ENCODE peak calls at places on chromosome 1, in four cellular contexts. Y is HepG2, M is GM12878, K is H1. I is an unnamed sample. For H3K4me1, the result is how much of the 10 kb centered on the place peaks cover.

GRCh38 chr1:235913311-235913710 is 46.6 kb upstream of the LYST start:
- DNase-seq in Y (no peak), M (no peak), K (no peak), I (no peak)

GRCh38 chr1:112666917-112667316 is 7.5 kb upstream of the MOV10 start:
- DNase-seq in K (no peak), M (no peak), Y (no peak), I (no peak)

GRCh38 chr1:94783342-94784264 is 36.6 kb upstream of the SLC44A3 start:
- DNase-seq in K (no peak), M (no peak), Y (no peak), I (no peak)

GRCh38 chr1:100277866-100278265 is 11.8 kb downstream of the RTCA start:
- DNase-seq in K (no peak), Y (no peak), M (no peak), I (no peak)

GRCh38 chr1:57018119-57018518 is 52.3 kb upstream of the C8B start:
- DNase-seq in M (no peak), Y (no peak), K (no peak), I (no peak)

GRCh38 chr1:45925728-45926287 is 122.4 kb downstream of the MAST2 start:
- DNase-seq in K (no peak), Y (no peak), M (peak), I (no peak)

GRCh38 chr1:151832318-151832984 is 849 bp upstream of the RORC start:
- DNase-seq in Y (peak), M (no peak), K (no peak), I (no peak)

GRCh38 chr1:26391450-26391849 is 18.9 kb upstream of the ZNF683 start:
- DNase-seq in K (no peak), Y (peak), M (no peak), I (peak)

GRCh38 chr1:225919906-225920305 is 4.1 kb downstream of the PYCR2 start:
- DNase-seq in K (no peak), Y (no peak), M (peak), I (no peak)

GRCh38 chr1:74771913-74772515 is 39.1 kb downstream of the TYW3 start:
- DNase-seq in Y (peak), K (no peak), M (peak), I (peak)

GRCh38 chr1:103129255-103129654 is 20.9 kb upstream of the COL11A1 start:
- DNase-seq in K (no peak), M (no peak), Y (no peak), I (no peak)

GRCh38 chr1:44259090-44259489 is 45.8 kb downstream of the DMAP1 start:
- DNase-seq in K (no peak), M (no peak), Y (no peak), I (no peak)

GRCh38 chr1:43766818-43767525 is 59.6 kb downstream of the ST3GAL3 start:
- DNase-seq in K (peak), M (peak), Y (no peak), I (peak)

GRCh38 chr1:99603699-99604595 is 42.0 kb upstream of the PALMD start:
- DNase-seq in Y (no peak), M (no peak), K (no peak), I (no peak)

GRCh38 chr1:44293761-44294315 is 61.2 kb downstream of the ERI3 start:
- DNase-seq in Y (no peak), K (no peak), M (no peak), I (no peak)

GRCh38 chr1:236460103-236460502 is 63.7 kb upstream of the LGALS8 start:
- DNase-seq in K (no peak), Y (no peak), M (no peak), I (no peak)

GRCh38 chr1:30511563-30512252 is 211.7 kb downstream of the MATN1 start:
- DNase-seq in Y (no peak), K (peak), M (no peak), I (no peak)

GRCh38 chr1:211715976-211716375 is 40.6 kb upstream of the NEK2 start:
- DNase-seq in Y (no peak), K (no peak), M (no peak), I (no peak)

GRCh38 chr1:185933580-185933979 is 199.4 kb downstream of the HMCN1 start:
- DNase-seq in Y (no peak), K (no peak), M (no peak), I (no peak)

DNA sequence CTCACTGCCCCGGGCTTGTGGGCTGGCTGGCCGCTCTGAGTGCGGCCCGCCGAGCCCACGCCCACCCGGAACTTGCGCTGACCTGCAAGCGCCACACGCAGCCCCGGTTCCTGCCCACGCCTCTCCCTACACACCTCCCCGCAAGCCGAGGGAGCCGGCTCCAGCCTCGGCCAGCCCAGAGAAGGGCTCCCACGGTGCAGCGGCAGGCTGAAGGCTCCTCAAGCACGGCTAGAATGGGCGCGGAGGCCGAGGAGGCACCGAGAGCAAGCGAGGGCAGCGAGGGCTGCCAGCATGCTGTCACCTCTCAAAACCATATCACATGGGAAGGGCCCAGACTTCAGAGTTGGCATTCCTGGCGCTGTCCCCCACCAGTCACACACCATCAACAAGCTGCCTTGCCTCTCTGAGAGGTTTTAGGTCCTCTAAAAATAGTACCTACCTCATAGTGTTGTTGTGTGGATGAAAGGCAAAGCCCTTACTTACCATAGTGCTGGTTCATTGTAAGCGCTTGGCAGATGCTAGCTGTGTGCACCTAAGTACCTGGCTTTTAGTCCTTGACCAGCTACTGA is 13.4 kb downstream of the LDLRAD1 start:
- DNase-seq in K (no peak), M (no peak), Y (no peak), I (no peak)
- H3K9ac ChIP-seq in K (no peak), M (no peak), Y (no peak), I (no peak)

DNA sequence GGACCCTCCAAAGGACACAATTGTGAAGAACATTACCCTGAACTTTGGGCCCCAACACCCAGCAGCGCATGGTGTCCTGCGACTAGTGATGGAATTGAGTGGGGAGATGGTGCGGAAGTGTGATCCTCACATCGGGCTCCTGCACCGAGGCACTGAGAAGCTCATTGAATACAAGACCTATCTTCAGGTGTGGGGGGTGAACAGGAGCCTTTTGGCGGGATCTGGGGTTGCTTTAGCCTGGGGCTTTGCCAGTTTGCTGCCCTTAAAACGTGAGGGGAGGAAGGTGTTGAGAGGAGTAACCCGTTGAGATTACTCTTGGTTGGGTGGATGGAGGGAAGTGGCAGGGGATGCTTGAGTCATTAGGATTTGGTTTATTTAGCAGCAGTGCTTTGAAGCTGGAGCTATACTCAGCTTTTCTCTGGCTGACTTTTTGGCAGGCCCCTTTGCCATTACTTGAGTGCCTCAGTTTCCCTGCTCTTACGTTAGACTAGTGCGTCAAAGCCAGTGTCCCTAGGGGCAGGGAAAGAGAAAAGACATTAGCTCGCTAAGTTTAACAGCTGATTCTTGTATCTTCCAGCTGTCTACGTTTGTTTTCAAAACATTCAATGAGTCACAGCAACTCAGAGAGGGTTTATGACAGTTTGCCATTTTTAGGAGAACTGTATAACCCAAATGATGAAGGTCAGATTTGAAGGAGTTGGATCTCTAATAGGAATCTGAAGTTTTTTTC is 4.4 kb downstream of the NDUFS2 start:
- DNase-seq in Y (no peak), K (no peak), M (no peak), I (no peak)
- H3K4me1 ChIP-seq in Y (half or more), K (under half), M (under half), I (under half)

GRCh38 chr1:59156031-59156430 is 140.9 kb upstream of the FGGY start:
- DNase-seq in K (no peak), M (no peak), Y (no peak), I (no peak)
- TF ChIP-seq SUZ12 in K (no peak), M (no peak), Y (no peak), I (no peak)

GRCh38 chr1:172289448-172289847 is 131.0 kb upstream of the C1orf105 start:
- DNase-seq in K (no peak), Y (no peak), M (no peak), I (no peak)
- H3K9ac ChIP-seq in K (no peak), Y (no peak), M (no peak), I (no peak)

GRCh38 chr1:206705744-206706297 is 21.1 kb downstream of the MAPKAPK2 start:
- DNase-seq in M (no peak), K (no peak), Y (no peak), I (no peak)
- H3K4me1 ChIP-seq in M (half or more), K (under half), Y (under half), I (under half)

DNA sequence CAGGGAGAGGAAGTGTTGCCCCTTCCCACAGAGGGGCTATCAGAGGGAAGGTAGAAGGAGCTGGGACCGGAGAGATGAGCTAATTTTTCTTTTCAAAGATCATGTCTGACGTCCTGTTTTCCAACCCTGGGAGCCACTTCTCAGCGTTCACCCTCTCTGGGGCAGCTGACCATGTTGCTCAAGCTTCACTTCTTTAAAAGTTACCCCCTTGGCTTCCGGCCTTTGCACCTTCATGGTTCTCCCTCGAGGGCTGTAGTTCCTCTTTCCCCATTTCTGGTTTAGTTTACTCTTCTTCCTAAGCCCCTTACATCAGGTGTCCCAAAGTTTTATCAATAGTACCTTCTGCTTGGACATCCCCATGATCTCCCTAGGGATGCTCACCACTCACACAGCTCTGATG is 23.8 kb upstream of the CSF1 start:
- DNase-seq in M (no peak), Y (no peak), K (no peak), I (no peak)
- TF ChIP-seq SUZ12 in M (no peak), Y (no peak), K (no peak), I (no peak)

GRCh38 chr1:66315675-66316074 is 218.3 kb upstream of the SGIP1 start:
- DNase-seq in K (no peak), M (no peak), Y (no peak), I (no peak)
- H3K9ac ChIP-seq in K (no peak), M (no peak), Y (no peak), I (no peak)

DNA sequence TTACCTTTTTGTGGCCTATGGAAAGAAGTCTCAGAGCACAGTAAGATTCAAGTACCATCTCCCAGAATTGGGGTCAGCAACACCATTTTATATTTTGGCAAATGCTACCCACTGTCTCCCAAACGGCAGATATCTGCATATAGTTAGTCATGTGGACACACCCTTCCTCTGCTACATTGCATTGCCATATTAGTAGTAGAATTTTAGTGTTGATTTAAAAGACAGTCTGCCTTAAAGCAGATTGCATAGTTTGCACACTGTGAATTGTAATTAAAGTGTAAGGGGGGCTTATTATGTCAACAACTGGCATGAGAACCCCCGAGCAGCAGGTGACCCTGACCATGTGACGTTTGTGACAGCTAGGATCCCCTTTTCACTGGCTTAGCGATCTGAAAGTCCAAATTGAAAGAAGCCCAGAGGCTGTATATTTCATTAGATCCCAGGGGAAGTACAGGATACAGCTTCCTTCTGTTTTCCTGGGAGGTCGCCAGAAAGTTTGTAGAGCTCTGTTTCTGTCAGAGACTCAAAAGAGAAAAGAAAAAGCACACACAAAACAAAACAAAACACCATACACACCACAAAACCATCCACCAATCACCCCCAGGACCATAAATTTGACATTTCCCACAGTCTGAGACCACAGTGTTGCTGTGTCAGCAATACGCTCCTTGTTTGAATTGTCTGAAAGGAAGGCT is 172.4 kb downstream of the NFIA start:
- DNase-seq in K (no peak), M (no peak), Y (no peak), I (no peak)
- H3K4me1 ChIP-seq in K (under half), M (under half), Y (under half), I (under half)

DNA sequence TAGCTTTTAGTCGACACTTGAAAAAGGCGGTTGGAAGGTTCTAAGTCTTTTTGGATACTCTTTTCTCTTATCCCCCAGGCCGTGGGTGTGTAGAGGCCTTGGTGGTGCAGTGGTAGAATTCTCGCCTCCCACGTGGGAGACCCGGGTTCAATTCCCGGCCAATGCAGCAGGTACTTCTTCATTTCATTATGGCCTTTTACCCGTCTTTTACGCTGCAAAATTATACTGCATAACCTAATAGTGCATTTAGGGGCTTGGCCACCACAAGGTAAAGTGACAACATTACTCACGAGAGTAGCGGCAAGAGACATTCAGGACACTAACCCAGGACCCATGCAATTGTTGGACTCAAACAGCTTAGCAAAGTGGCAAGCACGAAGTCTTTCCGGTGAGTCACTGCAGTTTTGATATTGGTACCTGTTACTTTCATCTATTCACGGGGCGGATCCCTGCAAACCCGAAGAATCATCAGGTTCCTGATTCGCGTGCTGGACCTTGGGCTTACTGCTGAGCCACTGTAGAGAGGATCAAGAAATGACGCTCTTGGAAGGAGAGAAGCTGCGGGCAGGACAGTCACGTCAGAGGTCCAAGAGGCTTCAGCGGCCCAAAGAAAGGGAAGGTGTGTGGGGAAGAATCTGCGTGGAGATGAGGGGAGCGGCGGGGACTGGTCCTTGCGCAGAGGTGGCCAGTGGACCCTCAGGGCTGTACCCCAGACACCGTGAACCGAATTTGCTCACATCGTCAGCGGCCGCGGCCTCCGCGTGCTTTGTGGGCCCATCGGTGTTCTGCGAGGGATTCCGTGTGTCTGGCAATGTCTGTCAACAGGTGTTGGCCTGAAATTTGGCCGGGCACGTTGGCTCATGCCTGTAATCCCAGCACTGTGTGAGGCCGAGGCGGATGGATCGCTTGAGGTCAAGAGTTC is 12.9 kb upstream of the RNU1-4 start:
- DNase-seq in M (peak), K (peak), Y (peak), I (peak)
- TF ChIP-seq SUZ12 in M (no peak), K (no peak), Y (no peak), I (no peak)